ENCODE peak calls at places on chromosomes 6 and 20, in five cellular contexts. N is endothelial cell; E is activated naive CD4-positive, alpha-beta T cell treated with anti-CD3 and anti-CD28 coated beads for 36 hours; X is stimulated activated CD4-positive, alpha-beta T cell treated with anti-CD3 and anti-CD28 coated beads, Interleukin-2, amount 100 ng/mL, for 48 hours; P is iris pigment epithelial cell. Q is an unnamed sample.

GRCh38 chr20:14928083-14928482 is 590.7 kb upstream of the FLRT3 start:
- DNase-seq in N (no peak), E (no peak), X (no peak), P (no peak), Q (no peak)

GRCh38 chr6:52741872-52742271 is 21.4 kb downstream of the GSTA2 start:
- DNase-seq in N (no peak), E (no peak), X (no peak), P (no peak), Q (no peak)

GRCh38 chr20:62358728-62359490 is 8.2 kb downstream of the LAMA5 start:
- DNase-seq in N (no peak), E (no peak), X (no peak), P (no peak), Q (no peak)

GRCh38 chr20:63493563-63494020 is 5.3 kb downstream of the EEF1A2 start:
- DNase-seq in N (no peak), E (no peak), X (no peak), P (no peak), Q (no peak)

GRCh38 chr6:10585232-10585887 is 64.2 kb downstream of the GCNT2 start:
- DNase-seq in N (no peak), E (no peak), X (no peak), P (no peak), Q (peak)

GRCh38 chr6:15369838-15370237 is 124.0 kb downstream of the JARID2 start:
- DNase-seq in N (no peak), E (no peak), X (no peak), P (no peak), Q (no peak)

GRCh38 chr6:167528239-167528638 is 203.4 kb downstream of the TTLL2 start:
- DNase-seq in N (no peak), E (no peak), X (no peak), P (no peak), Q (no peak)

GRCh38 chr6:3876131-3876530 is 27.0 kb downstream of the FAM50B start:
- DNase-seq in N (no peak), E (no peak), X (no peak), P (no peak), Q (no peak)

GRCh38 chr20:52422574-52423463 is 231.2 kb upstream of the ZFP64 start:
- DNase-seq in N (no peak), E (no peak), X (no peak), P (no peak), Q (peak)

GRCh38 chr20:35058184-35058583 is 34.4 kb downstream of the TRPC4AP start:
- DNase-seq in N (no peak), E (no peak), X (no peak), P (no peak), Q (no peak)

GRCh38 chr6:38262041-38262440 is 377.7 kb downstream of the BTBD9 start:
- DNase-seq in N (no peak), E (no peak), X (no peak), P (peak), Q (peak)

GRCh38 chr6:134663800-134664535 is 285.9 kb downstream of the ALDH8A1 start:
- DNase-seq in N (no peak), E (no peak), X (no peak), P (peak), Q (peak)

GRCh38 chr6:153092082-153093013 is 38.7 kb downstream of the RGS17 start:
- DNase-seq in N (no peak), E (no peak), X (no peak), P (peak), Q (peak)

GRCh38 chr6:147549531-147549930 is 41.0 kb downstream of the SAMD5 start:
- DNase-seq in N (no peak), E (no peak), X (no peak), P (no peak), Q (no peak)

GRCh38 chr20:4776079-4776630 is 54.4 kb downstream of the PRND start:
- DNase-seq in N (no peak), E (no peak), X (no peak), P (no peak), Q (no peak)

GRCh38 chr6:100372326-100372725 is 92.4 kb downstream of the SIM1 start:
- DNase-seq in N (no peak), E (no peak), X (no peak), P (peak), Q (no peak)

GRCh38 chr20:610130-611046 is at the start of gene TCF15:
- DNase-seq in N (peak), E (no peak), X (no peak), P (peak), Q (no peak)

GRCh38 chr20:44714102-44714700 is 968 bp upstream of the CCN5 start:
- DNase-seq in N (no peak), E (no peak), X (no peak), P (no peak), Q (no peak)

GRCh38 chr6:112031956-112032355 is 21.9 kb upstream of the CCN6 start:
- DNase-seq in N (no peak), E (no peak), X (no peak), P (no peak), Q (no peak)

GRCh38 chr6:43058511-43058910 is 723 bp downstream of the MRPL2 start:
- DNase-seq in N (no peak), E (no peak), X (no peak), P (no peak), Q (no peak)

GRCh38 chr6:30194797-30195690 is 18.2 kb downstream of the TRIM26 start:
- DNase-seq in N (no peak), E (no peak), X (no peak), P (peak), Q (peak)

GRCh38 chr20:17806739-17807441 is 107.1 kb downstream of the BANF2 start:
- DNase-seq in N (no peak), E (no peak), X (no peak), P (peak), Q (peak)

GRCh38 chr20:52150440-52151258 is 40.9 kb downstream of the ZFP64 start:
- DNase-seq in N (peak), E (peak), X (peak), P (peak), Q (peak)

GRCh38 chr6:139091859-139092258 is 43.0 kb upstream of the HECA start:
- DNase-seq in N (no peak), E (no peak), X (no peak), P (no peak), Q (no peak)

GRCh38 chr6:139584599-139584998 is 210.2 kb upstream of the CITED2 start:
- DNase-seq in N (no peak), E (no peak), X (no peak), P (no peak), Q (no peak)

GRCh38 chr6:43077981-43078411 is 1.9 kb downstream of the PTK7 start:
- DNase-seq in N (no peak), E (no peak), X (no peak), P (no peak), Q (peak)

GRCh38 chr6:138594749-138595148 is 95.5 kb upstream of the NHSL1 start:
- DNase-seq in N (no peak), E (no peak), X (no peak), P (no peak), Q (no peak)

GRCh38 chr6:146913842-146914562 is 290.2 kb upstream of the STXBP5 start:
- DNase-seq in N (peak), E (peak), X (no peak), P (peak), Q (peak)

GRCh38 chr6:43770417-43771209 is 602 bp downstream of the VEGFA start:
- DNase-seq in N (peak), E (peak), X (peak), P (peak), Q (peak)

GRCh38 chr20:13061381-13061780 is 52.6 kb downstream of the SPTLC3 start:
- DNase-seq in N (no peak), E (no peak), X (no peak), P (no peak), Q (no peak)

GRCh38 chr6:17011985-17012384 is 89.9 kb upstream of the STMND1 start:
- DNase-seq in N (no peak), E (no peak), X (no peak), P (no peak), Q (no peak)

GRCh38 chr6:135680964-135681913 is 170.3 kb upstream of the PDE7B start:
- DNase-seq in N (no peak), E (no peak), X (no peak), P (no peak), Q (no peak)

Q was measured in HCEC 1CT.